ENCODE peak calls at places on chromosomes 13 and 19, in six cellular contexts. W is neuronal stem cell, L is IMR-90, S is H1, F is mesendoderm, U is trophoblast cell. I is an unnamed sample.

GRCh38 chr13:111171629-111172028 is 56.5 kb downstream of the ARHGEF7 start:
- DNase-seq in W (no peak), L (peak; percentile 22), S (no peak), F (no peak), U (peak; percentile 12), I (no peak)

GRCh38 chr19:11221082-11221598 is 18.3 kb upstream of the ANGPTL8 start:
- DNase-seq in W (no peak), L (no peak), S (no peak), F (no peak), U (no peak), I (no peak)

GRCh38 chr19:57841364-57841763 is 8.3 kb upstream of the ZNF587 start:
- DNase-seq in W (no peak), L (no peak), S (no peak), F (peak; percentile 79), U (peak; percentile 93), I (peak; percentile 7)

GRCh38 chr13:76622336-76623045 is 263.7 kb downstream of the KCTD12 start:
- DNase-seq in W (no peak), L (no peak), S (no peak), F (no peak), U (no peak), I (no peak)

GRCh38 chr13:91078093-91078679 is 269.3 kb upstream of the MIR17HG start:
- DNase-seq in W (no peak), L (no peak), S (no peak), F (no peak), U (peak; percentile 51), I (peak; percentile 26)

GRCh38 chr13:35765387-35765786 is 288.9 kb upstream of the MAB21L1 start:
- DNase-seq in W (no peak), L (no peak), S (no peak), F (peak; percentile 56), U (no peak), I (no peak)

GRCh38 chr13:111139874-111140561 is 24.9 kb downstream of the ARHGEF7 start:
- DNase-seq in W (no peak), L (no peak), S (no peak), F (no peak), U (no peak), I (no peak)

GRCh38 chr13:29569253-29570057 is 26.0 kb downstream of the SLC7A1 start:
- DNase-seq in W (no peak), L (no peak), S (no peak), F (no peak), U (peak; percentile 36), I (no peak)

GRCh38 chr13:95644611-95645052 is at the start of gene DZIP1:
- DNase-seq in W (peak; percentile 78), L (peak; percentile 83), S (peak; percentile 70), F (peak; percentile 97), U (peak; percentile 69), I (peak; percentile 90)

GRCh38 chr19:7911509-7912143 is 3.0 kb upstream of the TGFBR3L start:
- DNase-seq in W (no peak), L (no peak), S (no peak), F (no peak), U (no peak), I (no peak)

GRCh38 chr19:19628499-19629134 is 597 bp upstream of the LPAR2 start:
- DNase-seq in W (peak; percentile 79), L (peak; percentile 48), S (peak; percentile 73), F (peak; percentile 93), U (peak; percentile 95), I (peak; percentile 54)

GRCh38 chr13:23613971-23614370 is 43.8 kb downstream of the TNFRSF19 start:
- DNase-seq in W (no peak), L (no peak), S (no peak), F (no peak), U (no peak), I (no peak)

GRCh38 chr13:113932060-113932459 is 41.8 kb downstream of the C13orf46 start:
- DNase-seq in W (no peak), L (no peak), S (no peak), F (no peak), U (no peak), I (no peak)

GRCh38 chr13:113553541-113554332 is 30.8 kb upstream of the TFDP1 start:
- DNase-seq in W (no peak), L (no peak), S (no peak), F (no peak), U (no peak), I (no peak)

GRCh38 chr13:20197361-20197834 is 4.7 kb upstream of the GJB2 start:
- DNase-seq in W (peak; percentile 62), L (peak; percentile 56), S (no peak), F (peak; percentile 37), U (peak; percentile 65), I (peak; percentile 59)

DNA sequence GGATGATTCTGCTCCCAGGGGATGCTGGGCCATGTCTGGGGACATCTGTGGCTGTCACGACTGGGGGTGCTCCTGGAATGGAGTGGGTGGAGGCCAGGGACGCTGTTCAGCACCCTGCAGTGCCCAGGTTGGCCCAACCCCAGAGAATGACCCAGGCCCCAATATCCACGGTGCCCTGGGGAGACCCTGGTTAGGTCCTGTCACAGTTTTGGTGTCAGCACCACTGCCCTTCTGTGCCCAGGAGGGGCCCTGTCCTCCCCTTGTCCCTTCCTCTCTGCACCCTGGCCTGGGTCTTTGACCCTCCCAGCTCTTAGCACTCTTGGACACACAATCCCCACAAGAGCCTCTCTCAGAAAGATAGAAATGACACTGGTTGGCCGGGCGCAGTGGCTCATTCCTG is 85.3 kb downstream of the GADD45B start:
- DNase-seq in W (no peak), L (no peak), S (no peak), F (no peak), U (no peak), I (no peak)
- H3K4me3 ChIP-seq in W (no peak overlapping the region), L (no peak overlapping the region), S (no peak overlapping the region), F (no peak overlapping the region), U (no peak overlapping the region), I (no peak overlapping the region)

DNA sequence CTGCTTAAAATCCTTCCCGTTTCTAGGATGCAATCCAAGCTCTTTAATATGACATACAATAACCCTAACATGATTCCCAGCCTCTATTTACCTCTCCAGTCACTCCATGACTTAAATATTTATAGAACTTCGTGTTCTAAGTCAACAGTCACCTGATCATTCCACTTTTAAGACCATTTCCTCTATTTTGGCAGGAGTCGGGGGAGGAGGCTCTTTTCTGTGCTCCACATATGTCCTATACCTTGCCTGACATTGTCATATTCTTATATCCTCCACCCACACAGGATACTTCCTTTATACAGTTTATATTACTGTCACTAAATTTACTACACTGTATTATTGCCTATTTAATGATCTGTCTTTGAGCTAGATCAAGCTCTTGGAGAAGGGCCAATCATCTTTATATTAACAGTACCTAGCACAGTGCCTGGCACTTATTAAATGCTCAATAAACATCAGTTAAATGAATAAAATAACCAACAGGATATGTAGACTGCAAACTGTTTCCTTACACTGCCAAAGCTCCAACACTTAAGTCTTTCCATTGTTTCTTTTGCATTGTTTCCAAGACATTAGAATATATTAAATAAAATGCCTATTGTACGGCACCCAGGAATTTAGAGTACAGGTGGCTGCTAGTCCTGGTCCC is 2.7 kb downstream of the ARGLU1 start:
- DNase-seq in W (no peak), L (no peak), S (no peak), F (no peak), U (no peak), I (no peak)
- H3K4me2 ChIP-seq in W (no peak overlapping the region), L (peak overlapping the region; percentile 95), S (peak overlapping the region; percentile 83), F (no peak overlapping the region), U (peak overlapping the region; percentile 16), I (peak overlapping the region; percentile 26)

DNA sequence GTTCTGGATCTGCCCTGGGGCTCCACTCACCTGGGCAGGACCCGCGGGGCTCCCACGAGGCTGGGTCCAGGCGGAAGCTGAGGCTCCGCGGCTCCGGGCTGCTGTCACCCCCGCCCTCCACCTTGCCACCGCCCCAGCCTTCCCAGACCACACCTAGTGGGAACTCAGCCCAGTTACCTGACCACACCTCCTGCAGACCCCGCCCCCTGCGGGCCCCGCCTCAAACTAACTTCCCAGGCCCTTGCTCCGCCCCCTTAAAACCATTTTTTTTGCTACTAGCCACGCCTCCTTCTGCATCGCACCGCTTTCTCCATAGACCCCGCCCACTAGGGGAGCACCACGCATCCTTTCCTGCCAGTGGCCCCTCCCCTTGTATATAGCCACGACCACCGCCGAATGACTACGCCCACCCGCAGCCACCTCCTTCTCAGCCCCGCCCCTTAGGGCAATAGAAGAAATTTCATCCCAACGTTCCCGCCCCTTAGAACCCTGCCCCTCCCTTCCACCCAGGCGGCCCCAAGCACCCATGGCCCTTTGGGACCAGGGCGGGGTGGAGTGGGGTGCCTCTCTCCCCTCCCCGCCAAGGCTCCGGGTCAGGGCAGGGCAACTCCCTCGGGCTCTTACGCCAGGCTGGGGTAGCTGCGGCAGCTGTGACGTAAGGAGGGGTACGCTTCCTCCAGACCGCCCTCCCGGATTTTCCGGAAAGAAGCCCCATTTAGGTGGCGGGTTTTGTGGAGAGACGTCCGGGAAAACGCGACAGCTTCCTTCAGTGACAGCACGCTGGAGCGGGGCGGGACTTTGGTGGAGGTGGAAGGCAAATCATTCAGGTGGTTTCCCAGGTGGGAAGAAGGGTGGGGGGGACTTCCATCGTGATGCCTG is at the start of gene SH2D3A:
- DNase-seq in W (peak; percentile 57), L (peak; percentile 15), S (peak; percentile 96), F (peak; percentile 98), U (peak; percentile 100), I (peak; percentile 19)
- H3K23ac ChIP-seq in W (peak within 1 kb of the TSS; percentile 96), L (no peak within 1 kb of the TSS), S (no peak within 1 kb of the TSS), F (no peak within 1 kb of the TSS), U (peak within 1 kb of the TSS; percentile 33), I (no peak within 1 kb of the TSS)

GRCh38 chr19:29714953-29715694 is at the start of gene C19orf12:
- DNase-seq in W (peak; percentile 40), L (peak; percentile 23), S (no peak), F (peak; percentile 57), U (peak; percentile 57), I (peak; percentile 45)
- H3K4me3 ChIP-seq in W (peak within 1 kb of the TSS; percentile 63), L (peak within 1 kb of the TSS; percentile 91), S (peak within 1 kb of the TSS; percentile 75), F (peak within 1 kb of the TSS; percentile 76), U (peak within 1 kb of the TSS; percentile 88), I (peak within 1 kb of the TSS; percentile 83)

GRCh38 chr13:105990256-105990958 is 545.1 kb downstream of the EFNB2 start:
- DNase-seq in W (no peak), L (peak; percentile 74), S (no peak), F (no peak), U (no peak), I (peak; percentile 62)
- H3K4me2 ChIP-seq in W (no peak overlapping the region), L (no peak overlapping the region), S (no peak overlapping the region), F (no peak overlapping the region), U (no peak overlapping the region), I (no peak overlapping the region)

DNA sequence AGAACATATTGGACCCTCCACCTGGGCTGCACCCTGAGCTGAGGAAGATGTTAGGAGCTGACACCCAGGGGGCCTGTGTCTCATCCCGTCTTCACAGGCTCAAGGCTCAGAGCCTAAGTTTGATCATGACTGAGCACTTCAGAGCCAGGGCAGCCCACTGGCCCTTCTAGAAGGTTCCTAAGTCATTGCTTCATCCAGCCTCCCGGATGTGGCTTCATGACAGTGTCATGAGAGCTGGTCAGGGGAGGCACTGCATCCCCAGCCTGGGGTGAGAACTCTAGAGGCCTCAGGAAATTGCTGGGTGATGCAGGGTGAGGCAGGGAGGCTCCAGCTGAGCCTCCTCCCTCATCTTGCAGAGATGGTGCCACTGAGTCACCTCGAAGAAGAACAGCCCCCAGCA is 24.9 kb upstream of the PIK3R2 start:
- DNase-seq in W (no peak), L (peak; percentile 33), S (no peak), F (no peak), U (no peak), I (peak; percentile 27)
- H3K23ac ChIP-seq in W (no peak overlapping the region), L (no peak overlapping the region), S (no peak overlapping the region), F (no peak overlapping the region), U (no peak overlapping the region), I (no peak overlapping the region)

I was measured in mesenchymal stem cell.